ENCODE peak calls at places on chromosomes 6 and 20, in five cellular contexts. One of them, this sample, is unnamed.

GRCh38 chr6:112691289-112691688 is 344.2 kb downstream of the RFPL4B start:
- DNase-seq in iPS DF 6.9: no peak
- DNase-seq in germinal center: no peak
- DNase-seq in T-helper 9 cell: no peak
- DNase-seq in GM12892: no peak
- DNase-seq in this sample: no peak

GRCh38 chr6:102662851-102663250 is 1269.3 kb downstream of the GRIK2 start:
- DNase-seq in iPS DF 6.9: no peak
- DNase-seq in germinal center: no peak
- DNase-seq in T-helper 9 cell: no peak
- DNase-seq in GM12892: no peak
- DNase-seq in this sample: no peak

GRCh38 chr20:63421094-63421692 is 51.3 kb downstream of the KCNQ2 start:
- DNase-seq in iPS DF 6.9: no peak
- DNase-seq in germinal center: no peak
- DNase-seq in T-helper 9 cell: no peak
- DNase-seq in GM12892: no peak
- DNase-seq in this sample: no peak

GRCh38 chr6:131832363-131832762 is 24.5 kb downstream of the ENPP1 start:
- DNase-seq in iPS DF 6.9: no peak
- DNase-seq in germinal center: no peak
- DNase-seq in T-helper 9 cell: no peak
- DNase-seq in GM12892: no peak
- DNase-seq in this sample: no peak

GRCh38 chr20:49909499-49910339 is 5.6 kb downstream of the SPATA2 start:
- DNase-seq in iPS DF 6.9: no peak
- DNase-seq in germinal center: no peak
- DNase-seq in T-helper 9 cell: no peak
- DNase-seq in GM12892: no peak
- DNase-seq in this sample: no peak

GRCh38 chr20:35385733-35386132 is 26.0 kb downstream of the UQCC1 start:
- DNase-seq in iPS DF 6.9: no peak
- DNase-seq in germinal center: no peak
- DNase-seq in T-helper 9 cell: no peak
- DNase-seq in GM12892: no peak
- DNase-seq in this sample: no peak

GRCh38 chr6:143689852-143690251 is 12.1 kb downstream of the PHACTR2 start:
- DNase-seq in iPS DF 6.9: no peak
- DNase-seq in germinal center: no peak
- DNase-seq in T-helper 9 cell: no peak
- DNase-seq in GM12892: no peak
- DNase-seq in this sample: no peak

GRCh38 chr20:39875493-39876110 is 813.4 kb downstream of the MAFB start:
- DNase-seq in iPS DF 6.9: no peak
- DNase-seq in germinal center: no peak
- DNase-seq in T-helper 9 cell: no peak
- DNase-seq in GM12892: no peak
- DNase-seq in this sample: no peak

GRCh38 chr6:102619585-102619984 is 1226.1 kb downstream of the GRIK2 start:
- DNase-seq in iPS DF 6.9: no peak
- DNase-seq in germinal center: no peak
- DNase-seq in T-helper 9 cell: no peak
- DNase-seq in GM12892: no peak
- DNase-seq in this sample: no peak

GRCh38 chr6:36381502-36382389 is 5.7 kb downstream of the ETV7 start:
- DNase-seq in iPS DF 6.9: no peak
- DNase-seq in germinal center: peak
- DNase-seq in T-helper 9 cell: no peak
- DNase-seq in GM12892: no peak
- DNase-seq in this sample: no peak

GRCh38 chr6:118295336-118295735 is 252.8 kb upstream of the PLN start:
- DNase-seq in iPS DF 6.9: no peak
- DNase-seq in germinal center: no peak
- DNase-seq in T-helper 9 cell: no peak
- DNase-seq in GM12892: no peak
- DNase-seq in this sample: no peak

GRCh38 chr6:7561153-7561964 is 19.9 kb downstream of the DSP start:
- DNase-seq in iPS DF 6.9: no peak
- DNase-seq in germinal center: no peak
- DNase-seq in T-helper 9 cell: no peak
- DNase-seq in GM12892: no peak
- DNase-seq in this sample: no peak

GRCh38 chr6:1884313-1884712 is 274.6 kb downstream of the FOXC1 start:
- DNase-seq in iPS DF 6.9: no peak
- DNase-seq in germinal center: no peak
- DNase-seq in T-helper 9 cell: no peak
- DNase-seq in GM12892: no peak
- DNase-seq in this sample: no peak

GRCh38 chr20:380763-381580 is 412 bp downstream of the TRIB3 start:
- DNase-seq in iPS DF 6.9: no peak
- DNase-seq in germinal center: peak
- DNase-seq in T-helper 9 cell: peak
- DNase-seq in GM12892: peak
- DNase-seq in this sample: peak

GRCh38 chr6:55388161-55388560 is 60.9 kb downstream of the GFRAL start:
- DNase-seq in iPS DF 6.9: no peak
- DNase-seq in germinal center: no peak
- DNase-seq in T-helper 9 cell: no peak
- DNase-seq in GM12892: no peak
- DNase-seq in this sample: no peak

GRCh38 chr6:56450882-56451739 is 191.6 kb downstream of the DST start:
- DNase-seq in iPS DF 6.9: no peak
- DNase-seq in germinal center: no peak
- DNase-seq in T-helper 9 cell: no peak
- DNase-seq in GM12892: no peak
- DNase-seq in this sample: no peak

GRCh38 chr20:34632870-34633452 is 43.9 kb downstream of the PIGU start:
- DNase-seq in iPS DF 6.9: no peak
- DNase-seq in germinal center: no peak
- DNase-seq in T-helper 9 cell: no peak
- DNase-seq in GM12892: no peak
- DNase-seq in this sample: no peak

GRCh38 chr6:127118505-127119360 is at the start of gene RSPO3:
- DNase-seq in iPS DF 6.9: no peak
- DNase-seq in germinal center: no peak
- DNase-seq in T-helper 9 cell: no peak
- DNase-seq in GM12892: peak
- DNase-seq in this sample: no peak

GRCh38 chr6:36028088-36028886 is 679 bp downstream of the MAPK14 start:
- DNase-seq in iPS DF 6.9: no peak
- DNase-seq in germinal center: peak
- DNase-seq in T-helper 9 cell: peak
- DNase-seq in GM12892: peak
- DNase-seq in this sample: peak

GRCh38 chr6:121205569-121205968 is 128.7 kb downstream of the TBC1D32 start:
- DNase-seq in iPS DF 6.9: no peak
- DNase-seq in germinal center: no peak
- DNase-seq in T-helper 9 cell: no peak
- DNase-seq in GM12892: no peak
- DNase-seq in this sample: no peak